ENCODE peak calls at places on chromosomes 3 and 15, in six cellular contexts. J is GM12892, T is K562, Z is H1, I is GM12878, O is HepG2. G is an unnamed sample.
A peak's percentile ranks its signal among the peaks of the same experiment; 100 is the strongest.

GRCh38 chr15:39581501-39582285 is 814 bp downstream of the THBS1 start:
- DNase-seq in J (peak; percentile 11), T (peak; percentile 9), Z (no peak), I (no peak), O (peak; percentile 78), G (no peak)

GRCh38 chr3:63655519-63655918 is 3.0 kb downstream of the SNTN start:
- DNase-seq in J (no peak), T (no peak), Z (no peak), I (no peak), O (no peak), G (no peak)

GRCh38 chr3:126514161-126514560 is 3.4 kb downstream of the UROC1 start:
- DNase-seq in J (no peak), T (no peak), Z (no peak), I (no peak), O (no peak), G (no peak)

GRCh38 chr15:31108836-31109235 is 7.3 kb upstream of the TRPM1 start:
- DNase-seq in J (no peak), T (no peak), Z (no peak), I (no peak), O (no peak), G (no peak)

GRCh38 chr3:127822166-127822835 is at the start of gene MGLL:
- DNase-seq in J (no peak), T (no peak), Z (peak; percentile 60), I (no peak), O (no peak), G (no peak)

GRCh38 chr3:55854395-55854994 is 367.4 kb upstream of the WNT5A start:
- DNase-seq in J (no peak), T (no peak), Z (no peak), I (no peak), O (no peak), G (no peak)

GRCh38 chr3:126022741-126023359 is 53.9 kb downstream of the ROPN1B start:
- DNase-seq in J (no peak), T (no peak), Z (no peak), I (no peak), O (no peak), G (no peak)

GRCh38 chr3:57592306-57592705 is 4.8 kb downstream of the ARF4 start:
- DNase-seq in J (no peak), T (no peak), Z (no peak), I (no peak), O (no peak), G (no peak)

GRCh38 chr3:120678331-120678845 is 3.7 kb downstream of the HGD start:
- DNase-seq in J (no peak), T (no peak), Z (no peak), I (peak; percentile 35), O (peak; percentile 96), G (no peak)

GRCh38 chr15:67253103-67253502 is 1.4 kb downstream of the AAGAB start:
- DNase-seq in J (no peak), T (no peak), Z (no peak), I (no peak), O (no peak), G (no peak)

GRCh38 chr3:197355713-197356112 is 57.3 kb upstream of the DLG1 start:
- DNase-seq in J (no peak), T (no peak), Z (no peak), I (no peak), O (peak; percentile 87), G (no peak)

GRCh38 chr15:81302605-81303204 is 21.2 kb downstream of the STARD5 start:
- DNase-seq in J (no peak), T (no peak), Z (no peak), I (no peak), O (no peak), G (no peak)

GRCh38 chr3:158836312-158836711 is 34.5 kb downstream of the MFSD1 start:
- DNase-seq in J (no peak), T (no peak), Z (no peak), I (no peak), O (no peak), G (no peak)

GRCh38 chr3:107855710-107856109 is 235.1 kb downstream of the CD47 start:
- DNase-seq in J (no peak), T (peak; percentile 35), Z (no peak), I (no peak), O (peak; percentile 60), G (no peak)

GRCh38 chr3:131390331-131390730 is 8.8 kb downstream of the NUDT16 start:
- DNase-seq in J (no peak), T (no peak), Z (no peak), I (no peak), O (no peak), G (no peak)

GRCh38 chr15:69413822-69414701 is at the start of gene KIF23:
- DNase-seq in J (peak; percentile 95), T (peak; percentile 95), Z (peak; percentile 90), I (peak; percentile 73), O (peak; percentile 87), G (peak; percentile 92)

GRCh38 chr15:40308844-40309189 is 1.1 kb upstream of the PLCB2 start:
- DNase-seq in J (no peak), T (peak; percentile 71), Z (no peak), I (no peak), O (no peak), G (no peak)

GRCh38 chr15:42508263-42508690 is 12.8 kb downstream of the SNAP23 start:
- DNase-seq in J (no peak), T (peak; percentile 45), Z (no peak), I (no peak), O (no peak), G (no peak)

GRCh38 chr3:48469046-48469915 is 22.7 kb downstream of the ATRIP start:
- DNase-seq in J (no peak), T (no peak), Z (no peak), I (no peak), O (no peak), G (no peak)

DNA sequence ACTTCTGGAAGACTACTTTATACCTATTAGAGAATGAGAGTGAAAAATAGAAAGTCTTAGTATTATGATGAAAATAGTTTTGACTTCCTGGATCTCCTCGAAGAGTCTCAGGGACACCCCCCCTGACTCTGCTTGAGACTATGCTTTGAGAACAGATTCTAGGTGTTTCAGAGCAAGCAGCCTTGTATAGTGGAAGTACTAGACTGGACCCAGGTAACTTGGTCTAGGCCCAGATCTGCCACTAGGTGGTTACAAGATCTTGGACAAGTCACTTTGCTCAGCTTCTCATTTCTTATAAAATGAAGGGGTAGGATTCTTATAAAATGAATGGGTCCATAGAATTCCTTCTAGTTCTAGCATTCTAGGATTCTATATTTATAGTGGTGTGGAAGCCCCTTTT is 9.1 kb downstream of the ABHD5 start:
- DNase-seq in J (peak; percentile 19), T (peak; percentile 52), Z (no peak), I (no peak), O (no peak), G (peak; percentile 7)
- TF ChIP-seq TAF1 in J (no peak), T (no peak), Z (no peak), I (no peak), O (no peak), G (no peak)

GRCh38 chr15:98647774-98648653 is at the start of gene IGF1R:
- DNase-seq in J (peak; percentile 69), T (peak; percentile 91), Z (peak; percentile 89), I (no peak), O (peak; percentile 80), G (peak; percentile 75)
- TF ChIP-seq POLR2A in J (no peak), T (no peak), Z (no peak), I (peak; percentile 23), O (no peak), G (no peak)

GRCh38 chr3:52202384-52203077 is 4.6 kb downstream of the ALAS1 start:
- DNase-seq in J (no peak), T (no peak), Z (no peak), I (no peak), O (no peak), G (no peak)
- TF ChIP-seq TAF1 in J (no peak), T (no peak), Z (no peak), I (no peak), O (no peak), G (no peak)

DNA sequence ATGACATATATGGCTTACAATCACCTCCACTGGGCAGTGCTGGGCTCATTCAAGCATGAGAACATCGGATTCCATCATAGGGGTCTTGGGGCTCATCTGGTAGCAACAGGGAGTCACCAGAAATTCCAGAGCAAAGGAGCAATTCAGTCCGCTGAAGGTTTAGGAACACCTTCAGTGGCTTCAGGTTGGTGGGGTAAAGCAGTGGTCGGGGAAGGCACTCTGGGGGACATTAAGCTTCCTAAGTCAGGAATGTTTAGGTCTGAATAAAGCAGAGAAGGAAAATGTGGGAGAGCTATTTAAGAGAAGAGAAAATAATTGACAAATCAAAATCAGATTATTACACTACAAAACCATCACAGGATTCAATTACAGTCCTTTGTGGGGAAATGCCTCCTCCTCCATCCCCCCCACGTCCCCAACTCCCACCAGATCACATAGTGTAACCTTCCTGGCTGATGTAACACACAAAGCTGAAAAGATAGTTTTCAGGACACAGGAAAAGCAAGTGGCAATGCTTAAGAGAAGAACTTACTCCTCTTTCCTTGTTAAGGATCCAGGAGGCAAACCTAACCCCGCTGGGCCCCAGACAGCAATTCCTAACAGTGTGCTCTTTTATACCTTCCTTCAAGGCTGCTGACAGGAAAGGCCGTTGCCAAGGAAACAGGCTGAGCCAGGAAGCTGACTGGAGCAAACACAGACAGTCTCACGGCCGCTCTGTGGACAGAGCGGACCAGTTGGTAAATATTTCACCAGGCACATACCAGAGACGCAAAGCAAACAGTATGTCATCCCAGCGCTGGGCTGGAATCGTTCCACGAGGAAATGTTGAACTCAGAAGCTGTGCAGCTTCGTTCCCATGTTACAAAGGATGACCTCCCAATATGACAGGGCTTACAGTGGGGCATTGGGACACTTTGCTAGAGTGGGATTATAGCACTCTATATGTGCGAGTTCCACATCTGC is 57.5 kb upstream of the LMCD1 start:
- DNase-seq in J (no peak), T (peak; percentile 7), Z (peak; percentile 55), I (no peak), O (peak; percentile 99), G (no peak)
- TF ChIP-seq POLR2A in J (no peak), T (no peak), Z (no peak), I (no peak), O (peak; percentile 97), G (no peak)

DNA sequence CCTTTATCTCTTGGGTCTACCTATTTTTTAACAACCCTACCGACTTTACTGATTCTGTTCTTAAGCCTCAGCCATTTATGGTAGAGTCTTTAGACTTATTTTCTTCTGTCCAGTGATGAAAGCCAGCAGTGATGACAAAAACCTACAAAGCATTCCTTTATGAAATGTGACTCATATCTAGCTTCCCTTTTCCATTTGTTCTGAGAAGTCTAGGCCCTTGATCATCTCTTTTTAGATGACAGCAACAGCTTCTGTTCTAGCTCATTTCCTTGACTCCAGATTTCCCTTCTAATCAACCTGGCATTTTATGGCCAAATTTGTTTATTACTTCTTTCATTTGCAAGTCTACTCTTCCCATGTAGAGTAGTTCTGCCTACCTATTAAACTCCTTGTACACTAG is 36.1 kb downstream of the CFAP44 start:
- DNase-seq in J (no peak), T (no peak), Z (no peak), I (peak; percentile 5), O (no peak), G (no peak)
- TF ChIP-seq TAF1 in J (no peak), T (no peak), Z (no peak), I (no peak), O (no peak), G (no peak)